ENCODE peak calls at places on chromosomes 12 and 14, in six cellular contexts. D is neural progenitor cell, G is posterior cingulate gyrus, Q is myocyte, W is skeletal muscle cell, V is T-cell. R is an unnamed sample.

GRCh38 chr12:31868980-31869379 is 90.2 kb upstream of the RESF1 start:
- DNase-seq in W (peak), V (no peak), G (no peak), D (no peak), Q (peak), R (no peak)

GRCh38 chr14:89844508-89844907 is 110.0 kb downstream of the EFCAB11 start:
- DNase-seq in W (no peak), D (no peak), V (no peak), Q (no peak), G (no peak), R (no peak)

GRCh38 chr12:40144023-40144422 is 38.1 kb upstream of the SLC2A13 start:
- DNase-seq in D (no peak), Q (peak), W (no peak), V (no peak), G (no peak), R (no peak)

GRCh38 chr12:128801879-128802391 is 21.8 kb downstream of the SLC15A4 start:
- DNase-seq in G (no peak), D (no peak), W (no peak), V (no peak), Q (peak), R (no peak)

GRCh38 chr12:43338848-43339526 is 213.0 kb downstream of the ADAMTS20 start:
- DNase-seq in D (peak), V (no peak), Q (peak), W (no peak), G (no peak), R (no peak)

GRCh38 chr14:59081680-59082079 is 106.8 kb upstream of the DAAM1 start:
- DNase-seq in Q (no peak), D (no peak), V (no peak), G (no peak), W (no peak), R (no peak)

GRCh38 chr14:95314609-95315008 is 5.1 kb downstream of the CLMN start:
- DNase-seq in G (peak), Q (peak), W (no peak), D (no peak), V (no peak), R (no peak)

GRCh38 chr12:89020689-89021088 is 331.6 kb downstream of the DUSP6 start:
- DNase-seq in D (no peak), W (no peak), G (peak), V (no peak), Q (no peak), R (no peak)

GRCh38 chr12:109588461-109589239 is 15.1 kb downstream of the MVK start:
- DNase-seq in D (peak), G (peak), W (no peak), Q (no peak), V (no peak), R (no peak)

GRCh38 chr12:10301103-10301502 is 6.6 kb upstream of the KLRD1 start:
- DNase-seq in G (no peak), V (no peak), Q (no peak), W (peak), D (no peak), R (no peak)

GRCh38 chr14:80930836-80931389 is 10.6 kb downstream of the CEP128 start:
- DNase-seq in D (no peak), Q (peak), V (peak), W (peak), G (no peak), R (no peak)

GRCh38 chr12:94149781-94150482 is 1.6 kb downstream of the PLXNC1 start:
- DNase-seq in G (peak), W (no peak), Q (no peak), V (no peak), D (peak), R (no peak)

GRCh38 chr12:98580695-98581094 is 12.8 kb upstream of the SLC25A3 start:
- DNase-seq in V (no peak), W (no peak), D (no peak), Q (no peak), G (no peak), R (no peak)

GRCh38 chr12:102514696-102515095 is 34.3 kb upstream of the IGF1 start:
- DNase-seq in Q (no peak), D (no peak), V (no peak), W (no peak), G (no peak), R (no peak)

GRCh38 chr12:19967486-19967885 is 400.9 kb upstream of the PDE3A start:
- DNase-seq in Q (peak), V (no peak), G (peak), W (peak), D (no peak), R (no peak)

GRCh38 chr12:31729728-31730127 is 907 bp upstream of the AMN1 start:
- DNase-seq in Q (no peak), D (no peak), G (no peak), W (no peak), V (no peak), R (no peak)

GRCh38 chr14:100868621-100869370 is 34.7 kb downstream of the RTL1 start:
- DNase-seq in W (no peak), Q (no peak), D (no peak), G (peak), V (no peak), R (no peak)

GRCh38 chr14:103563089-103563620 is 395 bp downstream of the COA8 start:
- DNase-seq in G (no peak), Q (no peak), D (no peak), W (no peak), V (no peak), R (no peak)

GRCh38 chr12:82627799-82628198 is 58.9 kb upstream of the TMTC2 start:
- DNase-seq in Q (peak), V (no peak), W (no peak), D (peak), G (peak), R (no peak)

GRCh38 chr14:74522740-74523139 is 29.2 kb downstream of the ISCA2 start:
- DNase-seq in G (peak), Q (no peak), V (no peak), D (no peak), W (no peak), R (no peak)

GRCh38 chr12:14310866-14311265 is 54.6 kb upstream of the ATF7IP start:
- DNase-seq in D (no peak), G (no peak), W (no peak), Q (no peak), V (no peak), R (no peak)

GRCh38 chr14:79337761-79338160 is 873.5 kb downstream of the DIO2 start:
- DNase-seq in W (no peak), D (no peak), V (no peak), G (no peak), Q (no peak), R (no peak)

GRCh38 chr12:108609535-108610335 is 11.9 kb upstream of the TMEM119 start:
- DNase-seq in G (no peak), V (no peak), Q (peak), D (no peak), W (peak), R (no peak)

GRCh38 chr12:131830335-131831020 is 2.3 kb downstream of the MMP17 start:
- DNase-seq in D (peak), W (peak), V (peak), Q (peak), G (peak), R (peak)

GRCh38 chr12:34301251-34302130 is 279.2 kb downstream of the ALG10 start:
- DNase-seq in W (no peak), G (no peak), D (no peak), V (no peak), Q (no peak), R (no peak)

GRCh38 chr12:105741786-105742566 is 396.8 kb downstream of the NUAK1 start:
- DNase-seq in D (no peak), Q (peak), V (no peak), G (no peak), W (peak), R (no peak)

GRCh38 chr14:30267141-30267540 is 291.8 kb upstream of the G2E3 start:
- DNase-seq in Q (no peak), V (no peak), D (no peak), W (peak), G (no peak), R (no peak)

GRCh38 chr14:91348861-91349465 is 68.7 kb downstream of the CCDC88C start:
- DNase-seq in Q (no peak), W (no peak), V (no peak), D (no peak), G (no peak), R (no peak)

GRCh38 chr14:73634333-73634833 is 10.4 kb upstream of the DNAL1 start:
- DNase-seq in D (peak), W (no peak), G (peak), Q (no peak), V (no peak), R (no peak)

GRCh38 chr12:82593901-82594396 is 92.8 kb upstream of the TMTC2 start:
- DNase-seq in W (no peak), Q (peak), D (no peak), V (no peak), G (no peak), R (no peak)

GRCh38 chr12:122721057-122721545 is 4.5 kb upstream of the HCAR3 start:
- DNase-seq in W (no peak), G (no peak), Q (no peak), V (no peak), D (no peak), R (no peak)

GRCh38 chr14:65704412-65704811 is 291.9 kb downstream of the FUT8 start:
- DNase-seq in G (no peak), Q (no peak), W (peak), D (no peak), V (no peak), R (no peak)

GRCh38 chr14:100078997-100079561 is 13.9 kb downstream of the EVL start:
- DNase-seq in Q (peak), G (peak), V (peak), D (peak), W (peak), R (no peak)

GRCh38 chr14:49768301-49769121 is 558 bp downstream of the KLHDC2 start:
- DNase-seq in W (peak), Q (peak), V (peak), D (peak), G (peak), R (no peak)

GRCh38 chr12:6336859-6337744 is 4.8 kb downstream of the TNFRSF1A start:
- DNase-seq in Q (no peak), D (no peak), V (peak), G (no peak), W (no peak), R (no peak)

GRCh38 chr12:122183588-122183940 is 641 bp downstream of the LRRC43 start:
- DNase-seq in W (no peak), D (no peak), G (peak), Q (no peak), V (no peak), R (no peak)

GRCh38 chr14:50775357-50775756 is 55.6 kb downstream of the NIN start:
- DNase-seq in V (no peak), G (no peak), W (peak), Q (peak), D (no peak), R (no peak)

R was measured in hypothalamus.